ENCODE peak calls at places on chromosome 20, in eight cellular contexts. H is A549, P is heart left ventricle, U is IMR-90, F is suprapubic skin, D is breast epithelium, C is transverse colon, Y is stomach. J is an unnamed sample.

GRCh38 chr20:41364967-41365765 is 1.5 kb downstream of the EMILIN3 start:
- DNase-seq in H (no peak), P (no peak), U (no peak), F (peak; percentile 47), D (no peak), C (no peak), Y (no peak), J (no peak)

GRCh38 chr20:49585585-49586245 is 17.8 kb upstream of the PTGIS start:
- DNase-seq in H (no peak), P (no peak), U (no peak), F (no peak), D (no peak), C (no peak), Y (no peak), J (no peak)

GRCh38 chr20:19269737-19270325 is 57.4 kb downstream of the SLC24A3 start:
- DNase-seq in H (no peak), P (no peak), U (no peak), F (no peak), D (no peak), C (no peak), Y (no peak), J (no peak)

GRCh38 chr20:47125553-47126373 is 230.7 kb downstream of the ZMYND8 start:
- DNase-seq in H (no peak), P (no peak), U (no peak), F (no peak), D (no peak), C (no peak), Y (no peak), J (no peak)

GRCh38 chr20:56511926-56512325 is 12.6 kb upstream of the FAM209A start:
- DNase-seq in H (no peak), P (no peak), U (no peak), F (no peak), D (no peak), C (no peak), Y (no peak), J (no peak)

GRCh38 chr20:24952376-24953203 is 3.5 kb downstream of the CST7 start:
- DNase-seq in H (no peak), P (no peak), U (no peak), F (no peak), D (no peak), C (no peak), Y (peak; percentile 26), J (no peak)

GRCh38 chr20:9102456-9102855 is 33.6 kb downstream of the PLCB4 start:
- DNase-seq in H (no peak), P (no peak), U (no peak), F (no peak), D (no peak), C (no peak), Y (no peak), J (no peak)

GRCh38 chr20:37425103-37425625 is 79.2 kb downstream of the SRC start:
- DNase-seq in H (no peak), P (no peak), U (no peak), F (no peak), D (no peak), C (no peak), Y (no peak), J (no peak)

GRCh38 chr20:16759161-16759523 is 11.0 kb downstream of the OTOR start:
- DNase-seq in H (no peak), P (no peak), U (no peak), F (no peak), D (no peak), C (no peak), Y (no peak), J (no peak)

GRCh38 chr20:33251496-33251895 is 15.7 kb downstream of the BPIFA1 start:
- DNase-seq in H (no peak), P (no peak), U (no peak), F (no peak), D (no peak), C (no peak), Y (no peak), J (no peak)

GRCh38 chr20:38426006-38426405 is 9.1 kb downstream of the SNHG17 start:
- DNase-seq in H (peak; percentile 37), P (no peak), U (peak; percentile 95), F (no peak), D (no peak), C (no peak), Y (no peak), J (no peak)

GRCh38 chr20:4136078-4136966 is 121.0 kb upstream of the RNF24 start:
- DNase-seq in H (peak; percentile 92), P (no peak), U (peak; percentile 56), F (no peak), D (no peak), C (no peak), Y (no peak), J (no peak)

GRCh38 chr20:33915726-33916331 is 77.9 kb upstream of the RALY start:
- DNase-seq in H (peak; percentile 32), P (peak; percentile 23), U (no peak), F (no peak), D (no peak), C (peak; percentile 64), Y (peak; percentile 52), J (no peak)

GRCh38 chr20:25574411-25574810 is 10.9 kb downstream of the NINL start:
- DNase-seq in H (peak; percentile 54), P (no peak), U (peak; percentile 52), F (no peak), D (no peak), C (no peak), Y (no peak), J (no peak)

GRCh38 chr20:17952692-17953684 is 15.6 kb downstream of the SNX5 start:
- DNase-seq in H (no peak), P (no peak), U (no peak), F (no peak), D (no peak), C (no peak), Y (no peak), J (no peak)

GRCh38 chr20:8155848-8156602 is 24.0 kb downstream of the PLCB1 start:
- DNase-seq in H (peak; percentile 44), P (no peak), U (peak; percentile 22), F (no peak), D (no peak), C (no peak), Y (no peak), J (no peak)

GRCh38 chr20:33005132-33005566 is 916 bp upstream of the SUN5 start:
- DNase-seq in H (peak; percentile 43), P (no peak), U (peak; percentile 15), F (no peak), D (no peak), C (no peak), Y (no peak), J (no peak)

DNA sequence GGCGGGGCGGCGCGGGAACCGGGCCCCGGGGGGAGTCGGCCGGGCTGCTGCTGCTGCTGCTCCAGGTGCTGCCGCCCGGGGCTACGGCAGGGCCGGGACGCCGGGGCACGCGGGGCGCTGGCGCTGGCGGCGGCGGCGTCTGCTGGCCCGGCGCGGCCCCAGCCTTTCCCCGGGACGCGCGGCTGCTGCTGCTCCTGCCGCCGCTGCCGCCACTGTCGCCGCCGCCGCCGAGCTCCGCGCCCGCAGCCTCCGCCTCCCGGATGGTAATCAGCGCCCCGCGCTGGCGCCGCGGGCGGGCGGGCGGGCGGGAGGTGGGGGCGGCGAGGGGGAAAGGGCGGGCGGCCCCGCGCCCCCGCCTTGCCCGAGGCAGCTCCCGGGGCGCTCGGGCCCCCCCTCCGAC is 306 bp downstream of the EBF4 start:
- DNase-seq in H (no peak), P (no peak), U (no peak), F (peak; percentile 44), D (no peak), C (no peak), Y (peak; percentile 25), J (no peak)
- H3K4me3 ChIP-seq in H (peak overlapping the region; percentile 88), P (no peak overlapping the region), U (peak overlapping the region; percentile 37), F (peak overlapping the region; percentile 60), D (peak overlapping the region; percentile 66), C (peak overlapping the region; percentile 52), Y (peak overlapping the region; percentile 53), J (no peak overlapping the region)

DNA sequence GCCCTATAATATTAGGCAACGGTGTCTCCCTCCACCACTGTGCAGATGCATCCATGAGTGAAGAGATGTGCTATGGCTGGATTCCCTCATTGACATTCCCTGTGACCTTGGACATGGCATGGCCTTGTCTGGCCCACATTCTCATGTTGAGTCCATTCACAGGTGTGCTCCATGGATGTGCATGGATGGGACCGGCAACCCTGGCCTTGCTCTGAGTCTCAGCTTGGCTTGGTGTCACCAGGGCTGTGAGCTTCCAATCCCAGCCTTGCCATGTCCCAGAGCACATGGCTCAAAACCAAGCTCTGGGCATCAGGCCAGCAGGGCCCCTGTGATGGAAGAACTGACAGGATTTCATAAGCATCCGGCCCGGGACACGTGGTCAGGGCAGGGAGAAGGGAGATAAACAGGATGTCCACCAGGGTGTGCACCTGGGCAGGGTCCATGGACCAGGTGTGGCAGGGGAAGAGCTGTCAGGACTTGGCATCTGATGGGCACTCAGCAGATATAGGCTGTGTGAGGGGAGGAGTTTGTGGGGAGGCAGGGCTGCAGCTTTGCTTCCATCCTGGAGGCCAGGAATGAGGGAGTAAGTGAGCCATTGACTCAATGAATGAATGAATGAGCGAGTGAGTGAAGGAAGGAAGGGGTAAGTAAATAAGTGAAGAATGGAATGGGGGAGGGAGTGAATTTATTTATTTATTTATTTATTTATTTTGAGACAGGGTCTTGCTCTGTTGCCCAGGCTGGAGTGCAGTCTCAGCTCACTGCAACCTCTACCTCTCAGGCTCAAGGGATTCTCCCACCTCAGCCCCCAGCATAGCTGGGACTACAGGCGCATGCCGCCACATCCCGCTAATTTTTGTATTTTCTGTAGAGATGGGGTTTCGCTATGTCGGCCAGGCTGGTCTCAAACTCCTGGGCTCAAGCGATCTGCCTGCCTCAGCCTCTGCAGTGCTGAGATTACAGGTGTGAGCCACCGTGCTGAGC is 15.7 kb downstream of the NRSN2 start:
- DNase-seq in H (peak; percentile 98), P (peak; percentile 87), U (peak; percentile 83), F (peak; percentile 91), D (peak; percentile 96), C (peak; percentile 77), Y (peak; percentile 88), J (peak; percentile 95)
- TF ChIP-seq CTCF in H (peak; percentile 66), P (no peak), U (peak; percentile 45), F (peak; percentile 22), D (peak; percentile 65), C (peak; percentile 80), Y (peak; percentile 25), J (peak; percentile 66)

GRCh38 chr20:13447385-13448180 is 191.1 kb downstream of the TASP1 start:
- DNase-seq in H (no peak), P (no peak), U (no peak), F (no peak), D (no peak), C (no peak), Y (no peak), J (no peak)

GRCh38 chr20:13453367-13453766 is 185.4 kb downstream of the TASP1 start:
- DNase-seq in H (no peak), P (no peak), U (no peak), F (no peak), D (no peak), C (no peak), Y (no peak), J (no peak)

GRCh38 chr20:13452470-13453124 is 186.1 kb downstream of the TASP1 start:
- DNase-seq in H (no peak), P (no peak), U (no peak), F (no peak), D (no peak), C (no peak), Y (no peak), J (no peak)

GRCh38 chr20:13455713-13456112 is 183.0 kb downstream of the TASP1 start:
- DNase-seq in H (no peak), P (no peak), U (peak; percentile 39), F (no peak), D (no peak), C (no peak), Y (no peak), J (peak; percentile 47)

GRCh38 chr20:13449868-13450441 is 188.8 kb downstream of the TASP1 start:
- DNase-seq in H (no peak), P (no peak), U (peak; percentile 62), F (no peak), D (no peak), C (no peak), Y (no peak), J (no peak)
- TF ChIP-seq POLR2A in H (no peak), P (no peak), U (no peak), F (no peak), D (no peak), C (no peak), Y (no peak), J (no peak)

GRCh38 chr20:20821496-20822260 is 109.2 kb upstream of the RALGAPA2 start:
- DNase-seq in H (no peak), P (no peak), U (no peak), F (no peak), D (no peak), C (no peak), Y (no peak), J (no peak)
- H3K4me3 ChIP-seq in H (no peak overlapping the region), P (no peak overlapping the region), U (no peak overlapping the region), F (no peak overlapping the region), D (no peak overlapping the region), C (no peak overlapping the region), Y (no peak overlapping the region), J (no peak overlapping the region)

J was measured in upper lobe of left lung.